ENCODE peak calls at places on chromosomes 5 and 9, in six cellular contexts. K, N, Z, V, L and D are unnamed samples.

GRCh38 chr9:98610196-98610595 is 98.5 kb downstream of the GABBR2 start:
- DNase-seq in K (no peak), N (no peak), L (no peak), V (no peak), Z (no peak), D (no peak)

GRCh38 chr9:37915911-37916470 is 12.1 kb upstream of the SLC25A51 start:
- DNase-seq in L (no peak), V (no peak), K (no peak), N (no peak), Z (no peak), D (no peak)

GRCh38 chr9:126301985-126302603 is 24.5 kb upstream of the MVB12B start:
- DNase-seq in Z (peak), V (no peak), N (peak), K (peak), L (peak), D (peak)

GRCh38 chr9:116628706-116629105 is 58.4 kb upstream of the TRIM32 start:
- DNase-seq in Z (no peak), L (no peak), K (no peak), V (no peak), N (no peak), D (no peak)

GRCh38 chr5:108036484-108036883 is 345.4 kb downstream of the FBXL17 start:
- DNase-seq in V (no peak), Z (no peak), N (no peak), L (no peak), K (no peak), D (no peak)

GRCh38 chr5:165227515-165227914 is 1722.1 kb downstream of the MAT2B start:
- DNase-seq in K (no peak), V (no peak), Z (no peak), L (no peak), N (no peak), D (no peak)

GRCh38 chr9:110650991-110651411 is 17.6 kb upstream of the MUSK start:
- DNase-seq in K (no peak), L (no peak), V (no peak), N (peak), Z (no peak), D (no peak)

GRCh38 chr5:775960-776861 is 8.3 kb downstream of the ZDHHC11B start:
- DNase-seq in K (peak), V (no peak), L (no peak), Z (no peak), N (no peak), D (no peak)

GRCh38 chr5:84450617-84451414 is 66.1 kb upstream of the EDIL3 start:
- DNase-seq in L (no peak), Z (no peak), N (no peak), K (no peak), V (no peak), D (no peak)

GRCh38 chr5:132102101-132102701 is 28.6 kb downstream of the CSF2 start:
- DNase-seq in N (no peak), L (no peak), K (no peak), V (no peak), Z (no peak), D (no peak)

GRCh38 chr9:95381243-95381642 is 63.7 kb upstream of the FANCC start:
- DNase-seq in V (no peak), L (no peak), N (no peak), K (no peak), Z (no peak), D (no peak)

GRCh38 chr5:854217-854616 is 3.4 kb upstream of the ZDHHC11 start:
- DNase-seq in N (peak), L (no peak), Z (no peak), V (peak), K (peak), D (no peak)

GRCh38 chr9:136784997-136785361 is 6.2 kb upstream of the TMEM141 start:
- DNase-seq in Z (no peak), L (no peak), N (no peak), V (no peak), K (no peak), D (no peak)

GRCh38 chr5:759111-759741 is 25.3 kb downstream of the ZDHHC11B start:
- DNase-seq in K (peak), V (peak), N (no peak), L (peak), Z (no peak), D (peak)

GRCh38 chr5:16776611-16777251 is 159.4 kb downstream of the MYO10 start:
- DNase-seq in L (peak), Z (no peak), V (peak), K (peak), N (no peak), D (peak)

GRCh38 chr5:143434261-143435206 is 31.0 kb upstream of the NR3C1 start:
- DNase-seq in V (no peak), L (no peak), Z (no peak), N (no peak), K (no peak), D (peak)

GRCh38 chr5:96017951-96018350 is 56.3 kb upstream of the ELL2 start:
- DNase-seq in K (no peak), N (no peak), L (no peak), V (no peak), Z (no peak), D (no peak)

GRCh38 chr5:149790276-149790675 is 60.2 kb downstream of the PPARGC1B start:
- DNase-seq in K (no peak), N (no peak), L (no peak), Z (no peak), V (no peak), D (no peak)

GRCh38 chr9:134606951-134607733 is 34.5 kb upstream of the COL5A1 start:
- DNase-seq in L (no peak), K (no peak), Z (no peak), V (no peak), N (no peak), D (no peak)

GRCh38 chr5:21152611-21153010 is 1164.6 kb upstream of the CDH18 start:
- DNase-seq in N (no peak), K (no peak), L (peak), V (no peak), Z (peak), D (no peak)

GRCh38 chr5:122473138-122473843 is 161.3 kb downstream of the SNCAIP start:
- DNase-seq in Z (no peak), N (no peak), V (no peak), L (no peak), K (no peak), D (no peak)

GRCh38 chr5:19660679-19661078 is 327.3 kb downstream of the CDH18 start:
- DNase-seq in V (no peak), Z (no peak), L (no peak), N (no peak), K (no peak), D (no peak)

GRCh38 chr9:88950341-88951141 is 40.7 kb upstream of the S1PR3 start:
- DNase-seq in N (no peak), Z (no peak), V (no peak), K (no peak), L (no peak), D (no peak)

GRCh38 chr9:131557855-131558548 is 12.7 kb downstream of the PRRT1B start:
- DNase-seq in K (no peak), L (no peak), V (no peak), N (no peak), Z (no peak), D (no peak)

GRCh38 chr5:171874210-171874609 is 88.6 kb downstream of the SMIM23 start:
- DNase-seq in V (no peak), N (no peak), L (no peak), Z (no peak), K (no peak), D (no peak)

GRCh38 chr5:169296456-169297220 is 4.3 kb downstream of the SLIT3 start:
- DNase-seq in V (no peak), Z (peak), K (no peak), N (peak), L (no peak), D (peak)

GRCh38 chr9:81625969-81626368 is 63.4 kb downstream of the TLE1 start:
- DNase-seq in N (no peak), L (no peak), V (no peak), Z (no peak), K (no peak), D (no peak)

GRCh38 chr5:179819296-179820126 is 1.2 kb upstream of the SQSTM1 start:
- DNase-seq in V (peak), K (peak), L (peak), N (peak), Z (no peak), D (peak)

GRCh38 chr5:134371834-134372340 is 518 bp downstream of the UBE2B start:
- DNase-seq in Z (no peak), V (peak), L (peak), K (peak), N (peak), D (peak)

GRCh38 chr5:7714119-7714518 is 136.8 kb downstream of the CFAP90 start:
- DNase-seq in Z (no peak), N (no peak), V (no peak), K (no peak), L (no peak), D (no peak)

GRCh38 chr5:7714697-7715096 is 136.2 kb downstream of the CFAP90 start:
- DNase-seq in K (no peak), N (no peak), V (no peak), Z (no peak), L (no peak), D (no peak)

GRCh38 chr5:7717691-7718090 is 133.2 kb downstream of the CFAP90 start:
- DNase-seq in K (no peak), N (no peak), L (no peak), V (no peak), Z (no peak), D (no peak)
- H3K27ac ChIP-seq in K (no peak), N (no peak), L (no peak), V (no peak), Z (no peak), D (no peak)

GRCh38 chr9:127346584-127346983 is 50.4 kb upstream of the SLC2A8 start:
- DNase-seq in K (no peak), Z (no peak), V (no peak), L (no peak), N (no peak), D (no peak)
- TF ChIP-seq CTCF in K (no peak), Z (peak), V (no peak), L (no peak), N (no peak), D (no peak)

GRCh38 chr5:80069251-80069650 is 34.1 kb downstream of the THBS4 start:
- DNase-seq in L (no peak), K (no peak), N (no peak), Z (no peak), V (no peak), D (no peak)
- H3K4me3 ChIP-seq in L (no peak), K (no peak), N (no peak), Z (no peak), V (no peak), D (no peak)

GRCh38 chr5:181259283-181259682 is 1.7 kb downstream of the TRIM52 start:
- DNase-seq in N (no peak), Z (no peak), L (no peak), V (no peak), K (no peak), D (no peak)
- H3K27ac ChIP-seq in N (peak), Z (peak), L (peak), V (peak), K (no peak), D (peak)

DNA sequence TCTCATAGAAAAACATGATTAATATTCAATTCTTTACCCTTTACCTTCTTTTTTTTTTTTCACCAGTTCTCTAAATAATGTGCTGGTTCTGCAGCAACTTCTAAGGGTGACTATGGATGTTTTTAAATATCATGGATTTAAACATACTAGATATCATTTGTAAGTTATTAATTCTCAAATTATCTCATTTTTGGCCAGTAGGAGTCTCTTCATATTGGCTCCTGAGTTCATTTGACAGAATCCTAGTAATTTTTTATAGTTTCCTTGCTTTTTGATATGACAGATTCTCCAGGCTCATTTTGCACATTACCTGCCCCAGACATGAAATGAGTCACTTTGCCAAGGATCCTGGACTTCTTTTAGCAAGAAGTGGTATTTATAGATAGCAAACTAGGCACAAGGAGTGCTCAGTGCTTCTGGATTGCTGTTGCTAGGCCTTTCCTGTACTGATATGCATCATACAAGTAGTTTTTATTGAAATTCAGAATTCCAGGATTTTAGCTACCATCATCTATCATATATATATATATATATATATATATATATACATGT is 201.3 kb upstream of the IL12B start:
- DNase-seq in V (no peak), Z (no peak), L (no peak), K (no peak), N (no peak), D (no peak)
- TF ChIP-seq CTCF in V (peak), Z (peak), L (no peak), K (no peak), N (peak), D (peak)